ENCODE peak calls at places on chromosomes 11 and 22, in six cellular contexts. Y is B cell, V is WTC11, A is lower lobe of right lung, N is DND-41, W is fibroblast of mammary gland. O is an unnamed sample.

GRCh38 chr22:29313126-29314071 is 2.1 kb downstream of the RASL10A start:
- DNase-seq in V (peak), N (no peak), A (peak), Y (no peak), W (peak), O (no peak)

GRCh38 chr11:28606930-28607329 is 498.7 kb downstream of the METTL15 start:
- DNase-seq in N (no peak), W (peak), Y (no peak), V (peak), A (no peak), O (no peak)

GRCh38 chr11:107928767-107929507 is 689 bp downstream of the RAB39A start:
- DNase-seq in N (no peak), W (no peak), Y (peak), V (peak), A (no peak), O (no peak)

GRCh38 chr11:46367244-46367915 is 14.1 kb upstream of the MDK start:
- DNase-seq in A (peak), V (peak), W (peak), N (peak), Y (peak), O (peak)

GRCh38 chr11:122803306-122803705 is 35.0 kb upstream of the CRTAM start:
- DNase-seq in A (no peak), N (no peak), V (no peak), W (peak), Y (no peak), O (no peak)

GRCh38 chr11:26088391-26088790 is 243.5 kb upstream of the ANO3 start:
- DNase-seq in V (no peak), Y (no peak), N (no peak), W (peak), A (no peak), O (no peak)

GRCh38 chr22:46813816-46814597 is 51.6 kb downstream of the TBC1D22A start:
- DNase-seq in Y (no peak), W (peak), V (no peak), N (no peak), A (no peak), O (no peak)

GRCh38 chr11:44568706-44569473 is 3.4 kb downstream of the CD82 start:
- DNase-seq in N (peak), A (peak), Y (peak), W (peak), V (no peak), O (peak)

GRCh38 chr11:104024572-104024971 is 11.9 kb upstream of the DDI1 start:
- DNase-seq in V (no peak), Y (no peak), W (no peak), N (no peak), A (no peak), O (no peak)

GRCh38 chr11:14898286-14899086 is 6.5 kb upstream of the CYP2R1 start:
- DNase-seq in A (no peak), Y (no peak), V (no peak), W (no peak), N (no peak), O (no peak)

GRCh38 chr11:47856186-47856585 is 8.0 kb upstream of the NUP160 start:
- DNase-seq in V (no peak), W (no peak), N (no peak), A (no peak), Y (no peak), O (no peak)

GRCh38 chr11:46381046-46381835 is at the start of gene MDK:
- DNase-seq in V (peak), A (peak), N (peak), W (no peak), Y (no peak), O (no peak)

GRCh38 chr11:59206635-59207034 is 6.1 kb downstream of the MPEG1 start:
- DNase-seq in Y (no peak), A (no peak), W (no peak), N (peak), V (peak), O (no peak)

GRCh38 chr11:3130269-3131071 is 34.6 kb downstream of the OSBPL5 start:
- DNase-seq in N (no peak), V (peak), Y (no peak), W (no peak), A (peak), O (no peak)

GRCh38 chr22:36215976-36216375 is 14.4 kb upstream of the APOL4 start:
- DNase-seq in W (peak), A (no peak), Y (no peak), V (no peak), N (no peak), O (no peak)

GRCh38 chr11:843086-843704 is 543 bp downstream of the TSPAN4 start:
- DNase-seq in W (no peak), V (no peak), A (no peak), Y (no peak), N (no peak), O (no peak)
- TF ChIP-seq CTCF in W (no peak), V (peak), A (no peak), Y (peak), N (no peak), O (no peak)

DNA sequence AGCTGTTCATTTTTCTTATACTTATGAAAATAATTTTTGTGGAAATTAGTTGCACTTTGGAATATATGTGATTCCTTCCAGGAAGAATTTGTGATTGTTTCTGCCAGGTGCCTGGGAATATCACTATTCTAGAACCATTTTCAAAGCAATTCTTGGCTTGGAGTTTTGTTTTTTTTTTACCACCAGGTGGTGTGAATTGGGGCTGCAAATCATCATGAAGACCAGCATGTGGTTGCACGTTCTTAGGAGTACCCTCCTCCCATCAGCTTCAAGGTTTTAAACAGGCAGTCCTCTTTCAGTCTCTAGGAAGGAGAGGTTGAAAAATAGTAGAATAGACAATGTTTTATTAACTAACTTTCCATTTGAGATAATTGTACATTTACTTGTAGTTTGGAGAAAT is 25.9 kb downstream of the USP47 start:
- DNase-seq in A (no peak), N (no peak), Y (no peak), W (no peak), V (no peak), O (no peak)
- TF ChIP-seq CTCF in A (no peak), N (no peak), Y (no peak), W (no peak), V (no peak), O (no peak)

GRCh38 chr11:67648796-67649613 is 1.5 kb downstream of the ACY3 start:
- DNase-seq in V (peak), A (no peak), W (no peak), N (peak), Y (peak), O (no peak)

GRCh38 chr11:67646535-67647336 is 3.8 kb downstream of the ACY3 start:
- DNase-seq in N (peak), W (no peak), A (peak), Y (peak), V (no peak), O (no peak)

GRCh38 chr11:67649634-67650540 is 643 bp downstream of the ACY3 start:
- DNase-seq in V (no peak), N (peak), W (no peak), Y (peak), A (no peak), O (no peak)

GRCh38 chr11:67647471-67647870 is 3.1 kb downstream of the ACY3 start:
- DNase-seq in V (peak), Y (no peak), A (no peak), W (no peak), N (no peak), O (no peak)

DNA sequence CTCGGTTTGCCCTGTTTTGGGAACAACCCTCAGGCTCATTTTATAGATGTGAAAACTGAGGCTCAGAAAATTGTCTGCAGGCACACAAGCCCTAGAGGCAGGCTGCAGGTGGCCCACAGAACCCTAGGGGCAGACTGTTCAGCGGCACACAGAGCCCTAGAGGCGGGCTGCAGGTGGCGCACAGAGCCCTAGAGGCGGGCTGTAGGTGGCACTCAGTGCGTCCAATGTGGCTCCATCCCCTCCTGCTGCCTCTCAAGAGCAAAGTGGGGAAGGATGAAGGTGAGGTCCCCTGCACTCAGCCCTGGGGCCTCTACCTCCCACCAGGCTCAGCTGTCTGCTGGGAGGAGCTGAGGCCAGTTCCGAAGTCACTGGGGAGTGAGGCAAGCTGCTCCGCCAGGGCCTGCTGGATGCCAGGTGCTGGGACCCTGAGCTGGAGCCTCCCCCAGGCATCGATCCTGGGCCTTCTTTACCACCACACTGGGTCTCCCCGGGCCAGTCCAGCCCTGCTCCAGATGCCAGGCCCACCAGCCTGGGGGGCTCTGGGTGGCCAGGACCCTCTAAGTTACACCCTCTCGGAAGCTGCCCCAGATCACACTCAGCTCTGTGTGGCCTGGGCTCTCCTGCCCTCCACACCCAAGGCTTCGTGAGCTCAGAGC is 2.3 kb downstream of the ACY3 start:
- DNase-seq in Y (peak), A (no peak), W (no peak), N (peak), V (peak), O (no peak)
- TF ChIP-seq CTCF in Y (peak), A (no peak), W (no peak), N (peak), V (no peak), O (peak)

GRCh38 chr11:67732045-67732787 is 57.8 kb upstream of the ALDH3B2 start:
- DNase-seq in A (no peak), W (no peak), N (peak), V (peak), Y (no peak), O (peak)
- TF ChIP-seq CTCF in A (peak), W (peak), N (peak), V (peak), Y (peak), O (peak)

DNA sequence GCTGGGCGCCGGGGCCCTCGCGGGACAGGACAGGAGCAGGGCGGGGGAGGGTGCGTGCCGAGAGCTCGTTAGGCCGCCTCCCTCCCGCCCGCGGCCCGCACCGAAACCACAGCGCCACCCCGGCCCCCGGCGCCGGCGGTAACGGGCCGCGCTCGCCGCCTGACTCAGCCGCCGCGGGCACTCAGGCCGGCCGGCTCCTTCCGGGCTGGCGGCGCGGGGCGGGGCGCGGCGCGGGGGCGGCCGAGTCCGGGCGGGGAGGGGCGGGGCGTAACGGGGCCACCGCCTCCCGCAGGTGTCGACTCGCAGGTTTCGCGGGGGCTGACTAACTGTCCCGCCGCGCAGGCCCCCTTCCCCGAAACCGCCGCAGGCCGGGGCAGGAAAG is at the start of gene AP5B1:
- DNase-seq in N (peak), W (peak), V (peak), A (peak), Y (peak), O (peak)
- TF ChIP-seq CTCF in N (no peak), W (no peak), V (no peak), A (no peak), Y (no peak), O (no peak)

GRCh38 chr22:43228330-43228729 is 41.4 kb upstream of the TTLL12 start:
- DNase-seq in V (peak), N (peak), Y (no peak), W (peak), A (no peak), O (no peak)
- TF ChIP-seq CTCF in V (peak), N (peak), Y (no peak), W (peak), A (peak), O (no peak)

GRCh38 chr11:17986711-17987220 is 26.1 kb downstream of the SERGEF start:
- DNase-seq in A (no peak), N (no peak), W (no peak), Y (no peak), V (no peak), O (no peak)
- TF ChIP-seq CTCF in A (no peak), N (peak), W (peak), Y (no peak), V (no peak), O (no peak)

DNA sequence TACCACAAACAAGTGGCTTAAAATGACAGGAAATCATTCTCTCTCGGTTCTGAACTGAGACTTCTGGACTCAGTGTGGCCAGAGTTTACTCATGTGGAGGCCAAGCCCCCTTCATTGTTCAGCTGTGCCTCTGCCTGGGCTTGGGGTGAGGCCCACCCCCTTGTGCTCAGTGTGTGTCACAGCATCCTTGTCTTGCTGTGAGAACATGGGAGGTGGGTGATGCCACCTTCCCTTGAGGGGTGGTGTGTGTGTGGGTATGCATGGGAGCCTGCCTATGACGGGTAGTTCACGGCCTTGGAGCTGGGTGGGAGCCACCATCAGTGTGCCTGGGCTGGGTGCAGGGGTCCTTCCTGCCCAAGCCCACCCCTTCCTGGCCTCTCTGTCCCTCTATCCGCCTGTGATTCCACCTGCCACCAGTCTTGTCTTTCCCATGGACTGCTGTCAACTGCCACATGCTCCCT is 101.7 kb downstream of the MORC2 start:
- DNase-seq in V (no peak), A (no peak), W (no peak), N (no peak), Y (peak), O (no peak)
- TF ChIP-seq CTCF in V (no peak), A (peak), W (peak), N (peak), Y (no peak), O (no peak)

DNA sequence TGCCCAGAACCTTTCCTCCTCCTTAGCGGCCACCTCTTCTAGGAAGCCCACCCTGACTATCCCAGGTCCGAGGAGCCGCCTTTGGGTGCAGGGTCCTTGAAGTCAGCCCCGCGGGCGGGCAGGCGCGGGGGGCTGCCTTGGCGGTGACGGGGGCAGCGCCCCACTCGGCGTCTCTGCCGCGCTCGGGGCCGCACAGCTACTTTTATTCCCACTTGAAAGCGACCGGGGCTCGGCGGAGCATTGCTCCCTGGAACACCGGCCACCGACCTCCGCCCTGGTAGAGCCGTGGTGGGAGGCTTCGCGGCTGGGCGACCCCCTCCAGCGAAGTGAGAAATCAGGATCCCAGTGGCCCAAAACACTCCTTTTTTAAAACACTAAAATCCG is 823 bp upstream of the MAPK11 start:
- DNase-seq in N (no peak), W (no peak), Y (no peak), V (no peak), A (no peak), O (no peak)
- TF ChIP-seq CTCF in N (no peak), W (no peak), Y (no peak), V (no peak), A (no peak), O (no peak)